ENCODE peak calls at places on chromosomes 12 and 14, in eight cellular contexts. E is A549, R is testis, Q is uterus, F is tibial nerve, G is HepG2, J is HCT116, M is IMR-90. U is an unnamed sample. For H3K9me3, the result is how much of the 10 kb centered on the place peaks cover.

GRCh38 chr12:32768518-32768917 is 12.8 kb upstream of the YARS2 start:
- DNase-seq in E (no peak), M (no peak), R (no peak), G (no peak), Q (no peak), F (no peak), J (no peak), U (no peak)

GRCh38 chr12:124428792-124429281 is 133.9 kb downstream of the RFLNA start:
- DNase-seq in G (no peak), E (no peak), Q (no peak), F (no peak), J (no peak), M (peak), R (no peak), U (no peak)

GRCh38 chr12:105100207-105100985 is 7.1 kb upstream of the WASHC4 start:
- DNase-seq in R (no peak), F (no peak), J (peak), Q (no peak), E (no peak), M (peak), G (no peak), U (no peak)

GRCh38 chr14:58061581-58061980 is 90.4 kb downstream of the ARMH4 start:
- DNase-seq in J (no peak), R (no peak), F (no peak), M (no peak), E (no peak), G (no peak), Q (no peak), U (no peak)

GRCh38 chr14:63277784-63278183 is 41.0 kb downstream of the GPHB5 start:
- DNase-seq in R (no peak), Q (no peak), F (no peak), G (no peak), J (no peak), E (no peak), M (no peak), U (no peak)

GRCh38 chr14:105087308-105087962 is 22.2 kb upstream of the GPR132 start:
- DNase-seq in E (peak), G (no peak), Q (peak), R (peak), M (peak), F (no peak), J (no peak), U (no peak)

GRCh38 chr12:54358945-54359761 is 5.1 kb downstream of the GPR84 start:
- DNase-seq in Q (peak), M (peak), R (peak), E (peak), J (peak), G (peak), F (peak), U (peak)

GRCh38 chr12:121465921-121466799 is 66.2 kb downstream of the RNF34 start:
- DNase-seq in G (no peak), F (no peak), J (no peak), M (no peak), R (no peak), Q (no peak), E (peak), U (no peak)

GRCh38 chr12:68850390-68850789 is 42.4 kb downstream of the MDM2 start:
- DNase-seq in G (peak), M (no peak), R (no peak), Q (no peak), E (no peak), F (no peak), J (no peak), U (no peak)

GRCh38 chr12:3098436-3098835 is 21.3 kb downstream of the TSPAN9 start:
- DNase-seq in M (no peak), G (no peak), Q (no peak), F (no peak), J (no peak), R (no peak), E (no peak), U (no peak)

GRCh38 chr12:75311369-75311768 is 18.8 kb downstream of the CAPS2 start:
- DNase-seq in G (no peak), Q (no peak), R (no peak), F (no peak), J (no peak), M (no peak), E (no peak), U (no peak)

GRCh38 chr12:104154286-104154685 is 16.3 kb upstream of the NFYB start:
- DNase-seq in M (no peak), F (no peak), E (no peak), Q (no peak), G (no peak), R (no peak), J (no peak), U (no peak)

GRCh38 chr12:117158911-117159310 is 31.4 kb downstream of the FBXO21 start:
- DNase-seq in F (no peak), J (no peak), M (peak), Q (no peak), R (no peak), G (no peak), E (no peak), U (no peak)

GRCh38 chr12:13197526-13198141 is 1.1 kb downstream of the EMP1 start:
- DNase-seq in G (no peak), F (peak), M (peak), R (peak), Q (peak), E (no peak), J (no peak), U (no peak)

GRCh38 chr12:19694627-19695026 is 255.3 kb downstream of the AEBP2 start:
- DNase-seq in E (no peak), G (no peak), Q (no peak), M (peak), J (no peak), R (no peak), F (no peak), U (no peak)

GRCh38 chr12:113854385-113855136 is 111.6 kb downstream of the RBM19 start:
- DNase-seq in G (no peak), F (no peak), E (no peak), M (no peak), Q (no peak), J (no peak), R (no peak), U (no peak)

GRCh38 chr14:86852530-86852929 is 1140.5 kb downstream of the GALC start:
- DNase-seq in F (no peak), E (no peak), M (peak), Q (no peak), R (no peak), G (no peak), J (no peak), U (no peak)

GRCh38 chr14:75053396-75054289 is 2.4 kb upstream of the MLH3 start:
- DNase-seq in E (no peak), J (no peak), G (no peak), F (no peak), R (no peak), Q (no peak), M (no peak), U (no peak)

GRCh38 chr14:67459336-67459735 is 29.2 kb downstream of the TMEM229B start:
- DNase-seq in E (no peak), F (no peak), G (no peak), M (no peak), R (no peak), Q (no peak), J (no peak), U (no peak)

GRCh38 chr12:65779091-65779642 is 45.1 kb upstream of the HMGA2 start:
- DNase-seq in F (no peak), E (no peak), M (peak), G (no peak), J (peak), R (no peak), Q (no peak), U (no peak)

GRCh38 chr12:93108958-93109357 is 179.9 kb upstream of the EEA1 start:
- DNase-seq in E (no peak), Q (no peak), F (no peak), G (no peak), J (no peak), M (peak), R (no peak), U (no peak)

GRCh38 chr12:50058743-50059312 is 1.4 kb downstream of the ASIC1 start:
- DNase-seq in M (no peak), Q (no peak), E (no peak), F (no peak), J (no peak), R (no peak), G (no peak), U (no peak)

GRCh38 chr12:68481181-68481941 is 129.3 kb upstream of the RAP1B start:
- DNase-seq in M (peak), E (no peak), R (no peak), Q (no peak), J (no peak), F (no peak), G (no peak), U (no peak)

GRCh38 chr14:51283402-51283825 is 43.4 kb downstream of the TMX1 start:
- DNase-seq in G (peak), J (peak), M (peak), F (no peak), R (no peak), E (peak), Q (no peak), U (no peak)

GRCh38 chr12:43957732-43958131 is 121.9 kb downstream of the TMEM117 start:
- DNase-seq in G (peak), M (peak), E (peak), J (peak), Q (no peak), F (no peak), R (peak), U (no peak)

GRCh38 chr12:48118491-48118890 is 673 bp upstream of the PFKM start:
- DNase-seq in R (no peak), M (no peak), F (no peak), G (no peak), E (no peak), J (no peak), Q (no peak), U (no peak)

GRCh38 chr14:78157855-78158436 is 12.2 kb upstream of the NRXN3 start:
- DNase-seq in Q (no peak), F (no peak), R (peak), J (no peak), E (no peak), M (peak), G (peak), U (no peak)

GRCh38 chr14:103372552-103373304 is 12.5 kb upstream of the MARK3 start:
- DNase-seq in F (no peak), R (no peak), J (peak), Q (no peak), G (peak), M (peak), E (peak), U (no peak)

GRCh38 chr12:108479364-108480070 is 35.6 kb upstream of the FICD start:
- DNase-seq in G (no peak), Q (no peak), J (no peak), R (no peak), M (no peak), E (no peak), F (no peak), U (no peak)

GRCh38 chr14:30610719-30611388 is 11.3 kb upstream of the SCFD1 start:
- DNase-seq in F (no peak), Q (peak), M (peak), R (no peak), G (peak), J (peak), E (peak), U (no peak)

GRCh38 chr14:99009875-99010274 is 262.1 kb downstream of the BCL11B start:
- DNase-seq in J (no peak), R (no peak), M (no peak), G (no peak), E (no peak), Q (no peak), F (no peak), U (no peak)

GRCh38 chr12:52061470-52062166 is 8.2 kb upstream of the ATG101 start:
- DNase-seq in E (no peak), R (peak), F (peak), J (no peak), G (peak), M (no peak), Q (no peak), U (no peak)

GRCh38 chr12:41917827-41918445 is 226.7 kb downstream of the GXYLT1 start:
- DNase-seq in J (no peak), R (no peak), F (no peak), G (no peak), E (no peak), Q (no peak), M (no peak), U (no peak)

GRCh38 chr14:67526676-67527459 is 6.2 kb upstream of the PLEKHH1 start:
- DNase-seq in Q (no peak), J (peak), G (peak), E (peak), M (peak), F (no peak), R (peak), U (no peak)

GRCh38 chr12:106152334-106152733 is 13.6 kb upstream of the NUAK1 start:
- DNase-seq in Q (no peak), E (no peak), J (no peak), F (no peak), R (no peak), M (no peak), G (no peak), U (no peak)

GRCh38 chr14:28348797-28349196 is 417.8 kb upstream of the FOXG1 start:
- DNase-seq in M (no peak), J (no peak), G (no peak), R (no peak), Q (no peak), F (no peak), E (no peak), U (no peak)
- H3K9me3 ChIP-seq in M (under half), J (under half), G (half or more), R (under half), Q (under half), F (under half), E (under half), U (under half)

GRCh38 chr12:6647083-6647604 is at the start of gene ACRBP:
- DNase-seq in M (peak), G (no peak), F (peak), Q (peak), J (no peak), E (no peak), R (peak), U (no peak)
- TF ChIP-seq POLR2A in M (no peak), G (no peak), F (no peak), Q (peak), J (no peak), E (no peak), R (no peak), U (peak)

DNA sequence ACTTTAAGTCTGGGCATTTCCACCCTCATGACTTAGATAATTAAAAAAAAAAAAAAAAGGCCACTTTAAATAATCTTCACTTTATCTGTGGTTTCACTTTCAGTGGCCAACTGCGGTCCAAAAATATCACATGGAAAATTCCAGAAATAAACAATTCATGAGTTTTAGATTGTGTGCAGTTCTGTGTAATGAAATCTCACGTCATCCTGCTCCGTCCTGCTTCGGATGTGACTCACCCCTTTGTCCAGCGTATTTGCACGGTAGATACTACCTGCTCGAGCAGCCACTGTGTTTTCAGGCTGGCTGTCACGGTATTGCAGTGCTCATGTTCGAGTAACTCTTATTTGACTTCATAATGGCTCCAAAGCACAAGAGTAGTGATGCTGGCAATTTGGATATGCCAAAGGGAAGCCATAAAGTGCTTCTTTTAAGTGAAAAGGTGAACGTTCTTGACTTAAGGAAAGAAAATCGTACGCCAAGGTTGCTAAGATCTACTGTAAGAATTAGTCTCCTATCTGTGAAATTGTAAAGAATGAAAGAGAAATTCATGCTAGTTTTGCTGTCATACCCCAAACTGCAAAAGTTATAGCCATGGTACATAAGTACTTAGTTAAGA is 2.4 kb downstream of the E2F7 start:
- DNase-seq in R (no peak), Q (no peak), M (peak), E (no peak), F (no peak), G (no peak), J (no peak), U (no peak)
- H3K27ac ChIP-seq in R (no peak), Q (no peak), M (no peak), E (no peak), F (no peak), G (no peak), J (no peak), U (no peak)

GRCh38 chr12:112015938-112016337 is 2.7 kb downstream of the ERP29 start:
- DNase-seq in F (no peak), M (no peak), G (no peak), Q (no peak), E (no peak), R (no peak), J (no peak), U (no peak)

GRCh38 chr12:112010415-112011344 is 2.3 kb downstream of the TMEM116 start:
- DNase-seq in E (no peak), Q (no peak), J (no peak), M (no peak), R (no peak), F (no peak), G (no peak), U (no peak)

GRCh38 chr12:112011685-112012084 is 1.3 kb downstream of the TMEM116 start:
- DNase-seq in R (no peak), G (no peak), F (no peak), E (no peak), M (no peak), J (no peak), Q (no peak), U (no peak)

GRCh38 chr12:112013601-112014402 is 576 bp downstream of the ERP29 start:
- DNase-seq in F (no peak), Q (peak), J (peak), E (peak), G (peak), M (peak), R (peak), U (no peak)

DNA sequence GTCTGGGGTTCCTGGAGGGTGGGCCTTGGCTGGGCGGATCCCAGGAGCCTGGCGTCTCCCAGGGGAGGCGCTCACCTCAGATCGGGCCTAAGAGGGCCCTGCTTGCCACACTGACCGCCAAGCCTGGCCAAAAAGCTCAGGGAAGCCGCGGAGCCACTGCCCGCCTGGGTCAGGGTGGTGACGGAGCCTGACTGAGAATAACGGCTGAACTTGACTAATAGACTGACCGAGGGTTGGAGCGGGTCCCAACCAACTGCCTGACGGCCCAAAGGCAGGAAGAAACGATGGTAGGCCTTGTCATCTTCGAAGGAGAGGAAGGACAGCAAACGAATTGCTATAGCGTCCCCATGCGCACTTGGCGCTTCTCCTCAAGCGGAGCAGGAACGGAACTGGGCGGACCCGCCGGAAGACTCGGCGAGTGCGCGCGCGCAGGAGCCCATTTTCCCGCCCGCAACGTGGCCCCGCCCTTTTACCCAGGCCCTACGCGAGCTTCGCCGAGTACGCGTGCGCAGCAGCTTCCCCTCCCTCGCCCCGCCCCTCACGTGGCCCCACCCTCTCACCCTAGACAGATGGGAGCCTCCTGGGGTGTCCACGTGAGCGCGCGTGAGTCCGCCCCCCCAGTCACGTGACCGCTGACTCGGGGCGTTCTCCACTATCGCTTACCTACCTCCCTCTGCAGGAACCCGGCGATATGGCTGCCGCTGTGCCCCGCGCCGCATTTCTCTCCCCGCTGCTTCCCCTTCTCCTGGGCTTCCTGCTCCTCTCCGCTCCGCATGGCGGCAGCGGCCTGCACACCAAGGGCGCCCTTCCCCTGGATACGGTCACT is at the start of the genes ERP29 and TMEM116:
- DNase-seq in M (peak), R (peak), J (peak), Q (peak), E (peak), F (peak), G (peak), U (peak)
- H3K9me3 ChIP-seq in M (under half), R (under half), J (under half), Q (under half), E (under half), F (under half), G (under half), U (under half)

GRCh38 chr14:96532632-96533031 is 30.4 kb downstream of the PAPOLA start:
- DNase-seq in Q (no peak), M (no peak), J (no peak), R (no peak), G (no peak), E (no peak), F (no peak), U (no peak)

GRCh38 chr14:96538097-96538496 is 35.9 kb downstream of the PAPOLA start:
- DNase-seq in E (no peak), M (no peak), G (no peak), Q (no peak), R (no peak), J (no peak), F (no peak), U (no peak)

GRCh38 chr14:96538663-96539317 is 36.6 kb downstream of the PAPOLA start:
- DNase-seq in E (peak), M (peak), Q (no peak), R (no peak), J (no peak), G (peak), F (no peak), U (no peak)

DNA sequence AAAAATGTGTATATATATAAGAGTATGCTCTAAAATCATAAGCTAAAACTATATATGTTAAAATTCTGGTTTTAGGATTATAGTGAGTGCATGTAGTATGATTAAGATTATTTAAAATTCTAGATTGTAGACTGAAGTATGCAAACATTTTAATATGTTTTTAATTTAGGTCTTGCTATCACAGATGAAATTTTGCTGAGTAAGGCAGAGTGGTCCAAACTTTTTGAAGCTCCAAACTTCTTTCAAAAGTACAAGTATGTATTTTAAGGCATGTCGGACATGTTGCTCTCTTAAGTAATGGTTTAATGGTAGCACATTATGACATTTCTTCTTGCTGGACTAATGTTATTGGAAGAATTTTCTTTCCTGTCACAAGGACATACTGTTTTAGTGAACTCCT is 34.6 kb downstream of the PAPOLA start:
- DNase-seq in R (no peak), M (no peak), F (no peak), Q (no peak), E (no peak), G (no peak), J (no peak), U (no peak)
- TF ChIP-seq POLR2A in R (no peak), M (no peak), F (no peak), Q (no peak), E (no peak), G (no peak), J (no peak), U (no peak)